ENCODE peak calls at places on chromosomes 16 and 17, in six cellular contexts. V is cardiac muscle cell, H is ascending aorta, A is keratinocyte, J is mesendoderm, W is GM23338. X is an unnamed sample. For H3K27me3 and H3K4me1, the result is how much of the 10 kb centered on the place peaks cover.

GRCh38 chr17:68302666-68303065 is 11.4 kb downstream of the ARSG start:
- DNase-seq in V (no peak), H (no peak), A (no peak), J (no peak), W (no peak), X (no peak)

GRCh38 chr17:68317458-68317857 is 26.2 kb downstream of the ARSG start:
- DNase-seq in V (no peak), H (no peak), A (no peak), J (no peak), W (no peak), X (no peak)

GRCh38 chr17:45234641-45235040 is 13.0 kb downstream of the FMNL1 start:
- DNase-seq in V (peak), H (no peak), A (no peak), J (peak), W (peak), X (no peak)

GRCh38 chr16:84844561-84845495 is 25.0 kb downstream of the CRISPLD2 start:
- DNase-seq in V (no peak), H (no peak), A (no peak), J (peak), W (peak), X (no peak)

GRCh38 chr16:87764600-87765472 is 950 bp downstream of the KLHDC4 start:
- DNase-seq in V (no peak), H (no peak), A (no peak), J (no peak), W (no peak), X (no peak)

GRCh38 chr17:45364531-45365390 is 47.9 kb upstream of the MAP3K14 start:
- DNase-seq in V (no peak), H (no peak), A (no peak), J (peak), W (peak), X (no peak)

GRCh38 chr17:78133971-78134898 is 3.7 kb downstream of the TMC8 start:
- DNase-seq in V (peak), H (no peak), A (no peak), J (peak), W (peak), X (no peak)

GRCh38 chr17:42655528-42655927 is 3.6 kb upstream of the TUBG2 start:
- DNase-seq in V (no peak), H (no peak), A (no peak), J (no peak), W (no peak), X (peak)

GRCh38 chr16:9484901-9485300 is 393.5 kb downstream of the HAPSTR1 start:
- DNase-seq in V (no peak), H (no peak), A (no peak), J (no peak), W (no peak), X (no peak)
- H3K27me3 ChIP-seq in V (under half), H (under half), A (under half), J (under half), W (under half), X (under half)

DNA sequence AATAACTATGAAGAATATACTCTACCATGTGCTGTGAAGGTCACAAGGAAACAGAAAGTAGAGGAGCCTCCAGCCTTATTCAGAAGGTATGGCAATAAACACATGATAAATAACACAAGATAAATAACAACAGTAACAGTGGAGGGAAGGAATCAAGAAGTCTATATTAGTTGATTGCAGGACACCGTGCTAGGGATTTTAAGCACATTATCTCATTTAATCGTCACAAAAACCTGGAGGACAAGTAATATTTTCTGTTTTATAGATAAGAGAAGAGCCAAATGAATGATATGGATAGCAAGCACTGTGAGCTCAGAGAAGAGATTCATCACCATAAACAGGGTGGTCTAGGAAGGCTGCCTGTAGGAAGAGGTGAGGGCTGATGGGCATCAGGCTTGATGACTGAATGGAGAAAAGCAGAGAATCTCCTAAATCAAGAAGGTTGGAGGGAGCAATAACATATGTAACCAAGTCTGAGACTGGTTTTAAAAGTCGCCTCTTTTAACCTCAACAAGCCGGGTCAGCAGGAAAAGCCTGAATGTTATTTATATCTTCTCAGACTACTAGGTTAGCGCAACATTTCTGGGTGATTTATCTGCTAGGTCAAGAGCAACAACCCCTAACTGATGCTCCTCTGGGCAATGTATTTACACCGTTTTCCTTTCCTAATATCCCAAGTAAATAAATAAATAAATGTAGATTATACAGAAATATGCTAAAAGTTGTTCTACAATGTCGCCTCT is 8.3 kb downstream of the TOM1L2 start:
- DNase-seq in V (no peak), H (no peak), A (no peak), J (no peak), W (no peak), X (no peak)
- H3K4me1 ChIP-seq in V (under half), H (under half), A (under half), J (under half), W (under half), X (under half)

DNA sequence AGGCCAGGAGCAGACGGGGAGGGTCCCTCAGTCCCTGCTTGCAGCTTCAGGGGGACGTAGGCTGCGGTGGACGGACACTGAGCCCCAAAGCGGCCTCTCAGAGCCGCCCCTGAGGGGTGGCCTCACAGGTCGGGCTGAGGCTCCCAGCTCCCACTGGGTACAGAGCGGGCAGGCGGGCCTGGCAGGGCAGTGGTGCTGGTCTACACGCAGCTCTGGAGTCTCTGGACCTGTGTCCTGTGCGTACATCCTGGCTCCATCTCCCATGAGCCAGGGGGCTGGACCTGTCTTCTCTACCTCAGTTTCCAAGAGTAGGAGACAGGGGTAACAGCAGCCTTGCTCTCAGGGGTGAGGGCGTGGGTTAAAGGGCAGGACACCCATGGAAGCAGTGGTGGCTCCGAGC is 1.7 kb downstream of the DPEP1 start:
- DNase-seq in V (no peak), H (no peak), A (no peak), J (no peak), W (no peak), X (no peak)
- H3K4me3 ChIP-seq in V (no peak), H (no peak), A (no peak), J (no peak), W (no peak), X (no peak)

DNA sequence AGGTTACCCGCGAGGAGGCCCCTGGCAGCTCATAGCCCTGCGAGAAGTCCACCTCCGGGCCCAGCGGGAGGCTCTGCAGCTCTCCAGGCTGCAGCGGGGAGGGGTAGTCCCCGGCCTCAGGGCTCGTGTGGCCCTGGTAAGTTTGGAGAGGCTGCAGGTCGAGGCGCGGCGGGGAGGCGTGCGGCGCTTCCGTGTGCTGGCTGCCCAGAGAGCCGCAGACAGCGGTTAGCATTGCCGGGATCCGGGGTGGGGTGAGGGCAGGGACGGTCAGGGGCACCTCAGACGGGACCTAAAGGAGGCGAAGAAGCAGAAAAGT is 2.8 kb downstream of the SP6 start:
- DNase-seq in V (no peak), H (no peak), A (no peak), J (no peak), W (no peak), X (no peak)
- H3K27me3 ChIP-seq in V (under half), H (under half), A (under half), J (under half), W (half or more), X (half or more)

GRCh38 chr17:8125196-8125946 is 1.5 kb upstream of the HES7 start:
- DNase-seq in V (peak), H (no peak), A (no peak), J (peak), W (peak), X (peak)
- H3K4me1 ChIP-seq in V (under half), H (under half), A (under half), J (under half), W (under half), X (under half)

GRCh38 chr17:73644145-73645049 is at the start of gene SDK2:
- DNase-seq in V (peak), H (no peak), A (no peak), J (peak), W (peak), X (no peak)
- H3K4me3 ChIP-seq in V (peak), H (peak), A (peak), J (peak), W (peak), X (peak)

DNA sequence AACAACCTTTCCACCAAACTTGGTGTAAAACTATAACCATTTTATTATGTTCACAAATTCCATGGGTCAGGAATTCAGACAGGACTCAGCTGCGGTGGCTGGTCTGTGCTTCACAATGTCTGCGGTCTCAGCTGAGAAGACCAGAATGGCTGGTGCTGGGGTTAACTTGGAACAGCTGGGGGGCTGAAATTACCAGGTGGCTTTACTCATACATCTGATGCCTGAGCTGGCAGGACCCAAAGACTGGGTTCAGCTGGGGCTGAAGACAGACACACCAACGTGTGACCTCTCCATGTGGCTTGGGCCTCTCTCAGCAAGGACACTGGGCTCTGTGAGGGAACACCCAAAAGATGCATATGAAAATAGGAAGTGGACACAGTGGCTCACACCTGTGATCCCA is 5.7 kb upstream of the HID1 start:
- DNase-seq in V (no peak), H (no peak), A (no peak), J (no peak), W (no peak), X (no peak)
- H3K27me3 ChIP-seq in V (under half), H (under half), A (under half), J (under half), W (under half), X (under half)

X was measured in SJSA1.